ENCODE peak calls at places on chromosomes 12 and 14, in four cellular contexts. One of them, this sample, is unnamed.

GRCh38 chr14:74979029-74979428 is 23.6 kb upstream of the PGF start:
- DNase-seq in mesenchymal stem cell: no peak
- DNase-seq in H1: no peak
- DNase-seq in neuronal stem cell: no peak
- DNase-seq in this sample: peak; percentile 88

GRCh38 chr14:53156238-53156637 is 3.1 kb upstream of the DDHD1 start:
- DNase-seq in mesenchymal stem cell: no peak
- DNase-seq in H1: no peak
- DNase-seq in neuronal stem cell: no peak
- DNase-seq in this sample: no peak

GRCh38 chr12:124916370-124917134 is 2.1 kb upstream of the UBC start:
- DNase-seq in H1: no peak
- DNase-seq in neuronal stem cell: no peak
- DNase-seq in mesenchymal stem cell: peak; percentile 94
- DNase-seq in this sample: peak; percentile 81

GRCh38 chr14:101812071-101812470 is 50.6 kb downstream of the PPP2R5C start:
- DNase-seq in mesenchymal stem cell: no peak
- DNase-seq in neuronal stem cell: no peak
- DNase-seq in H1: no peak
- DNase-seq in this sample: no peak

GRCh38 chr14:92471919-92472318 is 41.7 kb upstream of the RIN3 start:
- DNase-seq in H1: peak; percentile 47
- DNase-seq in mesenchymal stem cell: peak; percentile 81
- DNase-seq in neuronal stem cell: no peak
- DNase-seq in this sample: no peak

GRCh38 chr12:76249501-76249900 is 98.7 kb downstream of the BBS10 start:
- DNase-seq in mesenchymal stem cell: peak; percentile 26
- DNase-seq in neuronal stem cell: no peak
- DNase-seq in H1: no peak
- DNase-seq in this sample: no peak

GRCh38 chr14:59215353-59215752 is 26.9 kb downstream of the DAAM1 start:
- DNase-seq in neuronal stem cell: no peak
- DNase-seq in H1: no peak
- DNase-seq in mesenchymal stem cell: no peak
- DNase-seq in this sample: peak; percentile 1

GRCh38 chr14:105180598-105181528 is at the start of gene NUDT14:
- DNase-seq in mesenchymal stem cell: peak; percentile 46
- DNase-seq in H1: no peak
- DNase-seq in neuronal stem cell: no peak
- DNase-seq in this sample: peak; percentile 83

GRCh38 chr12:109302770-109303169 is 6.3 kb downstream of the FOXN4 start:
- DNase-seq in H1: no peak
- DNase-seq in neuronal stem cell: no peak
- DNase-seq in mesenchymal stem cell: no peak
- DNase-seq in this sample: no peak

GRCh38 chr14:70987042-70987441 is 79.8 kb downstream of the PCNX1 start:
- DNase-seq in mesenchymal stem cell: peak; percentile 24
- DNase-seq in H1: no peak
- DNase-seq in neuronal stem cell: no peak
- DNase-seq in this sample: no peak

GRCh38 chr12:47547077-47547476 is 158.8 kb downstream of the RPAP3 start:
- DNase-seq in H1: no peak
- DNase-seq in neuronal stem cell: no peak
- DNase-seq in mesenchymal stem cell: peak; percentile 51
- DNase-seq in this sample: peak; percentile 20

GRCh38 chr12:27711312-27711682 is 665 bp downstream of the MRPS35 start:
- DNase-seq in mesenchymal stem cell: no peak
- DNase-seq in H1: no peak
- DNase-seq in neuronal stem cell: no peak
- DNase-seq in this sample: no peak

GRCh38 chr14:100890451-100890850 is 13.1 kb downstream of the RTL1 start:
- DNase-seq in H1: no peak
- DNase-seq in mesenchymal stem cell: no peak
- DNase-seq in neuronal stem cell: no peak
- DNase-seq in this sample: no peak

GRCh38 chr12:14930299-14930698 is 8.0 kb downstream of the ERP27 start:
- DNase-seq in neuronal stem cell: no peak
- DNase-seq in mesenchymal stem cell: no peak
- DNase-seq in H1: no peak
- DNase-seq in this sample: peak; percentile 71

GRCh38 chr12:77299910-77300772 is 234.8 kb upstream of the E2F7 start:
- DNase-seq in H1: no peak
- DNase-seq in neuronal stem cell: no peak
- DNase-seq in mesenchymal stem cell: no peak
- DNase-seq in this sample: no peak

GRCh38 chr12:9707864-9708808 is 24.8 kb downstream of the CLECL1 start:
- DNase-seq in mesenchymal stem cell: peak; percentile 62
- DNase-seq in H1: no peak
- DNase-seq in neuronal stem cell: peak; percentile 29
- DNase-seq in this sample: no peak

GRCh38 chr14:41824441-41824840 is 217.8 kb downstream of the LRFN5 start:
- DNase-seq in mesenchymal stem cell: no peak
- DNase-seq in neuronal stem cell: no peak
- DNase-seq in H1: no peak
- DNase-seq in this sample: no peak

GRCh38 chr14:50403433-50403832 is 6.8 kb upstream of the CDKL1 start:
- DNase-seq in neuronal stem cell: no peak
- DNase-seq in H1: no peak
- DNase-seq in mesenchymal stem cell: peak; percentile 80
- DNase-seq in this sample: no peak

GRCh38 chr12:59113831-59114273 is 193.5 kb upstream of the LRIG3 start:
- DNase-seq in H1: peak; percentile 63
- DNase-seq in mesenchymal stem cell: peak; percentile 79
- DNase-seq in neuronal stem cell: peak; percentile 80
- DNase-seq in this sample: peak; percentile 62

GRCh38 chr12:42987216-42987631 is 397.7 kb upstream of the PRICKLE1 start:
- DNase-seq in neuronal stem cell: no peak
- DNase-seq in mesenchymal stem cell: no peak
- DNase-seq in H1: no peak
- DNase-seq in this sample: no peak

GRCh38 chr12:50751921-50752721 is 11.8 kb upstream of the ATF1 start:
- DNase-seq in mesenchymal stem cell: peak; percentile 4
- DNase-seq in H1: no peak
- DNase-seq in neuronal stem cell: no peak
- DNase-seq in this sample: no peak

GRCh38 chr12:88206636-88207035 is 64.5 kb downstream of the TMTC3 start:
- DNase-seq in H1: no peak
- DNase-seq in neuronal stem cell: no peak
- DNase-seq in mesenchymal stem cell: peak; percentile 44
- DNase-seq in this sample: no peak

GRCh38 chr12:117854339-117855012 is 114.3 kb downstream of the KSR2 start:
- DNase-seq in H1: peak; percentile 44
- DNase-seq in neuronal stem cell: peak; percentile 71
- DNase-seq in mesenchymal stem cell: peak; percentile 51
- DNase-seq in this sample: peak; percentile 65

GRCh38 chr12:62249419-62249818 is 10.8 kb upstream of the USP15 start:
- DNase-seq in neuronal stem cell: no peak
- DNase-seq in mesenchymal stem cell: no peak
- DNase-seq in H1: no peak
- DNase-seq in this sample: no peak

GRCh38 chr12:105100998-105101397 is 6.5 kb upstream of the WASHC4 start:
- DNase-seq in mesenchymal stem cell: peak; percentile 40
- DNase-seq in H1: no peak
- DNase-seq in neuronal stem cell: no peak
- DNase-seq in this sample: peak; percentile 22

GRCh38 chr12:71297930-71298329 is 140.1 kb upstream of the TSPAN8 start:
- DNase-seq in mesenchymal stem cell: no peak
- DNase-seq in H1: no peak
- DNase-seq in neuronal stem cell: no peak
- DNase-seq in this sample: no peak

GRCh38 chr12:111578276-111578970 is 20.7 kb downstream of the ATXN2 start:
- DNase-seq in mesenchymal stem cell: peak; percentile 92
- DNase-seq in H1: no peak
- DNase-seq in neuronal stem cell: no peak
- DNase-seq in this sample: peak; percentile 59

GRCh38 chr14:94109915-94110250 is 653 bp upstream of the IFI27 start:
- DNase-seq in H1: no peak
- DNase-seq in mesenchymal stem cell: no peak
- DNase-seq in neuronal stem cell: no peak
- DNase-seq in this sample: no peak

GRCh38 chr12:128903231-128903630 is 50.0 kb downstream of the GLT1D1 start:
- DNase-seq in neuronal stem cell: no peak
- DNase-seq in mesenchymal stem cell: no peak
- DNase-seq in H1: no peak
- DNase-seq in this sample: no peak

GRCh38 chr12:102916252-102917025 is 605 bp downstream of the PAH start:
- DNase-seq in H1: no peak
- DNase-seq in mesenchymal stem cell: no peak
- DNase-seq in neuronal stem cell: no peak
- DNase-seq in this sample: no peak

GRCh38 chr12:102920271-102920670 is 3.2 kb upstream of the PAH start:
- DNase-seq in mesenchymal stem cell: no peak
- DNase-seq in H1: no peak
- DNase-seq in neuronal stem cell: no peak
- DNase-seq in this sample: no peak

GRCh38 chr12:102913453-102914226 is 3.4 kb downstream of the PAH start:
- DNase-seq in mesenchymal stem cell: no peak
- DNase-seq in neuronal stem cell: no peak
- DNase-seq in H1: no peak
- DNase-seq in this sample: peak; percentile 38

GRCh38 chr12:102918840-102919239 is 1.8 kb upstream of the PAH start:
- DNase-seq in neuronal stem cell: no peak
- DNase-seq in H1: no peak
- DNase-seq in mesenchymal stem cell: no peak
- DNase-seq in this sample: no peak

GRCh38 chr12:102917026-102917787 is at the start of gene PAH:
- DNase-seq in H1: peak; percentile 51
- DNase-seq in mesenchymal stem cell: no peak
- DNase-seq in neuronal stem cell: peak; percentile 23
- DNase-seq in this sample: no peak
- H3K4me3 ChIP-seq in H1: peak within 1 kb of the TSS; percentile 16
- H3K4me3 ChIP-seq in mesenchymal stem cell: peak within 1 kb of the TSS; percentile 47
- H3K4me3 ChIP-seq in neuronal stem cell: peak within 1 kb of the TSS; percentile 62
- H3K4me3 ChIP-seq in this sample: peak within 1 kb of the TSS; percentile 32

GRCh38 chr12:18943200-18943599 is 186.3 kb upstream of the PLEKHA5 start:
- DNase-seq in neuronal stem cell: no peak
- DNase-seq in mesenchymal stem cell: no peak
- DNase-seq in H1: no peak
- DNase-seq in this sample: no peak
- H2BK12ac ChIP-seq in neuronal stem cell: no peak overlapping the region
- H2BK12ac ChIP-seq in mesenchymal stem cell: no peak overlapping the region
- H2BK12ac ChIP-seq in H1: no peak overlapping the region
- H2BK12ac ChIP-seq in this sample: no peak overlapping the region

GRCh38 chr12:91383106-91383505 is 200.5 kb upstream of the DCN start:
- DNase-seq in H1: no peak
- DNase-seq in neuronal stem cell: no peak
- DNase-seq in mesenchymal stem cell: no peak
- DNase-seq in this sample: no peak

GRCh38 chr12:91379051-91379775 is 196.6 kb upstream of the DCN start:
- DNase-seq in H1: no peak
- DNase-seq in mesenchymal stem cell: no peak
- DNase-seq in neuronal stem cell: no peak
- DNase-seq in this sample: no peak

GRCh38 chr12:91382081-91382543 is 199.5 kb upstream of the DCN start:
- DNase-seq in mesenchymal stem cell: peak; percentile 82
- DNase-seq in H1: peak; percentile 84
- DNase-seq in neuronal stem cell: peak; percentile 95
- DNase-seq in this sample: peak; percentile 44

GRCh38 chr12:91381309-91381804 is 198.7 kb upstream of the DCN start:
- DNase-seq in H1: peak; percentile 64
- DNase-seq in mesenchymal stem cell: peak; percentile 89
- DNase-seq in neuronal stem cell: peak; percentile 84
- DNase-seq in this sample: no peak

DNA sequence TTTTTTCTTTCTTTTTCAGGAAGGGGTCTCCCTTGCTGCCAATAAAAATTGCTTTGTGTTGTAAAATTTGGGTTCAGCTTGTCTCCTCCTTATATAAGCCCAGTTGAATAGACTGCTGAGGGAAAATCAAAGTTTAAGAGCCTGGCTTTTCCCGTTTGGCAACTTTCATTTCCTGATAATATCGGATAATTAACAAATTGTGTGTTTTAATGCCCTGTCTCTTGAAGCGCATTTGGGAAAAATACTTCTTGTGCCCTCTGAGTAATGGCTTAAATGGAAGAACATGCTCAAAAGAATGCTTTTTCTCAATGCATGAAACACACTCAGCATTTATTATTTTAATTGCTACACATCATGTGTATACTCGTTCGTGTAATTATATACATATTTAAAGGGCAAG is 198.0 kb upstream of the DCN start:
- DNase-seq in mesenchymal stem cell: no peak
- DNase-seq in neuronal stem cell: no peak
- DNase-seq in H1: no peak
- DNase-seq in this sample: no peak
- H3K4me3 ChIP-seq in mesenchymal stem cell: peak overlapping the region; percentile 82
- H3K4me3 ChIP-seq in neuronal stem cell: no peak overlapping the region
- H3K4me3 ChIP-seq in H1: no peak overlapping the region
- H3K4me3 ChIP-seq in this sample: no peak overlapping the region

DNA sequence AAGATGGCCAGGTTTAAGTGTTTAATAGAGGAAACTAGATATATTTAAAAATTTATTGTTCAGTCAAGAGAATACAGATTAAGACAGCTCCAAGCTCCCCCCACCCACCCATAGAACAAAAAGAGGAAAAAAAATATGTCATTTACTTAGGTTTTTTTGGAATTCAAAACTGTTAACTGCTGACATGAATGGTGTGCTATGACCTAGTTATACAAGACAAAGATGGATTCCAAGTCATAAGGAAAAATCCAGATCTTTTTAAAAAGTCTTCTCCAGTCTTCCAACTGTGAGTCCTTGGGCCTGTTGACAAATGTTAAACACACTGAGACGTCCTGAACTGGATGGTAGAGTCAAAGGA is 1.3 kb upstream of the SETD1B start:
- DNase-seq in mesenchymal stem cell: no peak
- DNase-seq in neuronal stem cell: no peak
- DNase-seq in H1: no peak
- DNase-seq in this sample: no peak
- H2BK12ac ChIP-seq in mesenchymal stem cell: no peak overlapping the region
- H2BK12ac ChIP-seq in neuronal stem cell: no peak overlapping the region
- H2BK12ac ChIP-seq in H1: no peak overlapping the region
- H2BK12ac ChIP-seq in this sample: no peak overlapping the region

GRCh38 chr12:132558861-132559623 is 51.3 kb downstream of the LRCOL1 start:
- DNase-seq in neuronal stem cell: no peak
- DNase-seq in H1: no peak
- DNase-seq in mesenchymal stem cell: no peak
- DNase-seq in this sample: no peak
- H3K4me3 ChIP-seq in neuronal stem cell: no peak overlapping the region
- H3K4me3 ChIP-seq in H1: no peak overlapping the region
- H3K4me3 ChIP-seq in mesenchymal stem cell: peak overlapping the region; percentile 74
- H3K4me3 ChIP-seq in this sample: no peak overlapping the region

GRCh38 chr12:31387466-31387865 is 61.5 kb upstream of the SINHCAF start:
- DNase-seq in mesenchymal stem cell: no peak
- DNase-seq in neuronal stem cell: peak; percentile 8
- DNase-seq in H1: no peak
- DNase-seq in this sample: no peak
- H2BK12ac ChIP-seq in mesenchymal stem cell: no peak overlapping the region
- H2BK12ac ChIP-seq in neuronal stem cell: peak overlapping the region; percentile 59
- H2BK12ac ChIP-seq in H1: peak overlapping the region; percentile 99
- H2BK12ac ChIP-seq in this sample: peak overlapping the region; percentile 1

DNA sequence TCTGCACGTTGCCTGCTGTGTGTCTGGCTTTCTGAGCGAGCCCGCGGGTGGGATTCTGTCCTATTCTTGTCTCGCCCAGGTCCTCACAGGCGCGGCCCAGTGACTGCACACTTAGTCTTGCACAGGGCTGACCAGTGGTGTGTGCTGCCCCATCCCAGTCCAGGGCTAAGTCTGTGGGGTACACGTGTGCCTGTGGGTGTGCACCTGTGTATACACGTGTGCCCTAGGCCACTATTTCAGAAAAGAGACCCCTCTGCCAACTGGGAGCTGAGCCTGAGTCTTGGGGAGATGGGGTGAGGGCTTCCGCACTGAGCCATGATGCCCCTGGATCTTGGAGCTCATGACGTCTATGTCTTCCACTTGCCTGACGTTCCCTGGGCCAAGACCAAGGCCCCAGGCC is 185.5 kb upstream of the PRMT8 start:
- DNase-seq in neuronal stem cell: no peak
- DNase-seq in mesenchymal stem cell: no peak
- DNase-seq in H1: no peak
- DNase-seq in this sample: no peak
- H3K4me3 ChIP-seq in neuronal stem cell: no peak overlapping the region
- H3K4me3 ChIP-seq in mesenchymal stem cell: no peak overlapping the region
- H3K4me3 ChIP-seq in H1: no peak overlapping the region
- H3K4me3 ChIP-seq in this sample: no peak overlapping the region

This sample was measured in trophoblast cell.